ENCODE peak calls at places on chromosome 1, in six cellular contexts. One of them, this sample, is unnamed.

GRCh38 chr1:156150107-156151000 is 3.0 kb upstream of the SEMA4A start:
- DNase-seq in naive thymus-derived CD4-positive, alpha-beta T cell: no peak
- DNase-seq in caudate nucleus: no peak
- DNase-seq in kidney: no peak
- DNase-seq in right cardiac atrium: no peak
- DNase-seq in mesendoderm: no peak
- DNase-seq in this sample: no peak

GRCh38 chr1:218585565-218586184 is 240.5 kb downstream of the TGFB2 start:
- DNase-seq in naive thymus-derived CD4-positive, alpha-beta T cell: no peak
- DNase-seq in caudate nucleus: no peak
- DNase-seq in kidney: peak
- DNase-seq in right cardiac atrium: peak
- DNase-seq in mesendoderm: peak
- DNase-seq in this sample: no peak

GRCh38 chr1:162421258-162422194 is 9.6 kb upstream of the SH2D1B start:
- DNase-seq in naive thymus-derived CD4-positive, alpha-beta T cell: no peak
- DNase-seq in caudate nucleus: no peak
- DNase-seq in kidney: no peak
- DNase-seq in right cardiac atrium: no peak
- DNase-seq in mesendoderm: no peak
- DNase-seq in this sample: no peak

GRCh38 chr1:193629875-193630274 is 443.5 kb upstream of the B3GALT2 start:
- DNase-seq in naive thymus-derived CD4-positive, alpha-beta T cell: no peak
- DNase-seq in caudate nucleus: no peak
- DNase-seq in kidney: no peak
- DNase-seq in right cardiac atrium: no peak
- DNase-seq in mesendoderm: peak
- DNase-seq in this sample: no peak

GRCh38 chr1:20409017-20409416 is 77.0 kb downstream of the CAMK2N1 start:
- DNase-seq in naive thymus-derived CD4-positive, alpha-beta T cell: no peak
- DNase-seq in caudate nucleus: no peak
- DNase-seq in kidney: no peak
- DNase-seq in right cardiac atrium: no peak
- DNase-seq in mesendoderm: no peak
- DNase-seq in this sample: no peak

GRCh38 chr1:45583666-45584350 is at the start of gene NASP:
- DNase-seq in naive thymus-derived CD4-positive, alpha-beta T cell: peak
- DNase-seq in caudate nucleus: peak
- DNase-seq in kidney: peak
- DNase-seq in right cardiac atrium: peak
- DNase-seq in mesendoderm: peak
- DNase-seq in this sample: peak

GRCh38 chr1:151708891-151709290 is 7.7 kb downstream of the CELF3 start:
- DNase-seq in naive thymus-derived CD4-positive, alpha-beta T cell: no peak
- DNase-seq in caudate nucleus: no peak
- DNase-seq in kidney: no peak
- DNase-seq in right cardiac atrium: no peak
- DNase-seq in mesendoderm: no peak
- DNase-seq in this sample: no peak

GRCh38 chr1:182114627-182115023 is 53.1 kb upstream of the ZNF648 start:
- DNase-seq in naive thymus-derived CD4-positive, alpha-beta T cell: no peak
- DNase-seq in caudate nucleus: no peak
- DNase-seq in kidney: no peak
- DNase-seq in right cardiac atrium: no peak
- DNase-seq in mesendoderm: no peak
- DNase-seq in this sample: no peak

GRCh38 chr1:211133393-211133840 is 531 bp downstream of the KCNH1 start:
- DNase-seq in naive thymus-derived CD4-positive, alpha-beta T cell: no peak
- DNase-seq in caudate nucleus: peak
- DNase-seq in kidney: peak
- DNase-seq in right cardiac atrium: peak
- DNase-seq in mesendoderm: peak
- DNase-seq in this sample: no peak

GRCh38 chr1:67700692-67701410 is 15.8 kb downstream of the GADD45A start:
- DNase-seq in naive thymus-derived CD4-positive, alpha-beta T cell: no peak
- DNase-seq in caudate nucleus: no peak
- DNase-seq in kidney: no peak
- DNase-seq in right cardiac atrium: no peak
- DNase-seq in mesendoderm: peak
- DNase-seq in this sample: peak

GRCh38 chr1:92515796-92516201 is 29.1 kb upstream of the GFI1 start:
- DNase-seq in naive thymus-derived CD4-positive, alpha-beta T cell: no peak
- DNase-seq in caudate nucleus: no peak
- DNase-seq in kidney: no peak
- DNase-seq in right cardiac atrium: no peak
- DNase-seq in mesendoderm: no peak
- DNase-seq in this sample: no peak

GRCh38 chr1:168609133-168609715 is 32.8 kb downstream of the XCL1 start:
- DNase-seq in naive thymus-derived CD4-positive, alpha-beta T cell: no peak
- DNase-seq in caudate nucleus: peak
- DNase-seq in kidney: peak
- DNase-seq in right cardiac atrium: peak
- DNase-seq in mesendoderm: peak
- DNase-seq in this sample: no peak

GRCh38 chr1:24805534-24806301 is 60.5 kb downstream of the CLIC4 start:
- DNase-seq in naive thymus-derived CD4-positive, alpha-beta T cell: no peak
- DNase-seq in caudate nucleus: no peak
- DNase-seq in kidney: no peak
- DNase-seq in right cardiac atrium: no peak
- DNase-seq in mesendoderm: no peak
- DNase-seq in this sample: no peak

GRCh38 chr1:8456306-8456912 is 138.5 kb downstream of the SLC45A1 start:
- DNase-seq in naive thymus-derived CD4-positive, alpha-beta T cell: no peak
- DNase-seq in caudate nucleus: no peak
- DNase-seq in kidney: no peak
- DNase-seq in right cardiac atrium: no peak
- DNase-seq in mesendoderm: no peak
- DNase-seq in this sample: no peak

GRCh38 chr1:45353685-45354084 is 13.4 kb upstream of the MUTYH start:
- DNase-seq in naive thymus-derived CD4-positive, alpha-beta T cell: no peak
- DNase-seq in caudate nucleus: no peak
- DNase-seq in kidney: no peak
- DNase-seq in right cardiac atrium: no peak
- DNase-seq in mesendoderm: no peak
- DNase-seq in this sample: no peak

GRCh38 chr1:210347112-210347511 is 18.4 kb downstream of the HHAT start:
- DNase-seq in naive thymus-derived CD4-positive, alpha-beta T cell: no peak
- DNase-seq in caudate nucleus: no peak
- DNase-seq in kidney: no peak
- DNase-seq in right cardiac atrium: no peak
- DNase-seq in mesendoderm: no peak
- DNase-seq in this sample: no peak

GRCh38 chr1:154863702-154864174 is 6.3 kb downstream of the KCNN3 start:
- DNase-seq in naive thymus-derived CD4-positive, alpha-beta T cell: no peak
- DNase-seq in caudate nucleus: no peak
- DNase-seq in kidney: no peak
- DNase-seq in right cardiac atrium: no peak
- DNase-seq in mesendoderm: peak
- DNase-seq in this sample: peak
- H3K27ac ChIP-seq in naive thymus-derived CD4-positive, alpha-beta T cell: no peak
- H3K27ac ChIP-seq in caudate nucleus: no peak
- H3K27ac ChIP-seq in kidney: no peak
- H3K27ac ChIP-seq in right cardiac atrium: no peak
- H3K27ac ChIP-seq in mesendoderm: no peak
- H3K27ac ChIP-seq in this sample: no peak

DNA sequence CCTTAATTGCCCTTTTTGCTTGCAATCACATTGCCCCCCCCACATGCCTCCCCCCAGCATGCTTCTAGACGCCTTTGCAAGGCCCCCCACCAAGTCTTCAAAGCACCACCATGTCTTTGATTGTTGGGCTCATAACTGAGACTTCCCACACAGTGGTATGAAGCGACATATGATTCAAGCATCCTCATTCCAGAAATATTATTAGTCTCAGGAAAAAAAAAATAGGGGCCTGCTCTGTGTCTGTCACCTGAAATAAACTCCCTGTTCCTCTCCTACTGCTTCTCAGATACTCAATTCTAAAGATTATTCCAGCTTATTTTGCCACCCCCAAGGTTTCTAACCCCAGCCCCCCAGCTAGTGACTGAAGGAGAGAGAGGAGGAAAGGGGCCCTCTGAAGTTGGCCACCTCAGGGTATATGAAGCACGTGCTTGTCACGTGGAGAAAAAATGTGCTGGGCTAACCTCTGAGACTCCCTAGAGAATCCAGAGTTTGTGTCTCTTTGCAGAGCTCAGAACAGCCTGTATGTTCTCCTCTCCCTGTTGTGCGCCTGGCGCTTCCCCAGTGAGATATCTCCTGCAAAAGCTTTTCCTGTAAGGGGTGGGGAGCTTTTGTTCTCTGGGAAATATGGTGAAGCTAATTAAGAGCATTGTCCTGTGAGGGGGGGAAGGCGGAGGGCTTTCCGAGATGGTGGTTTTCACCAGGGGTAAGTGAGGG is 35.9 kb upstream of the RASAL2 start:
- DNase-seq in naive thymus-derived CD4-positive, alpha-beta T cell: no peak
- DNase-seq in caudate nucleus: no peak
- DNase-seq in kidney: peak
- DNase-seq in right cardiac atrium: peak
- DNase-seq in mesendoderm: peak
- DNase-seq in this sample: no peak
- H3K27ac ChIP-seq in naive thymus-derived CD4-positive, alpha-beta T cell: no peak
- H3K27ac ChIP-seq in caudate nucleus: peak
- H3K27ac ChIP-seq in kidney: peak
- H3K27ac ChIP-seq in right cardiac atrium: peak
- H3K27ac ChIP-seq in mesendoderm: peak
- H3K27ac ChIP-seq in this sample: no peak

GRCh38 chr1:9690440-9691107 is 39.0 kb downstream of the PIK3CD start:
- DNase-seq in naive thymus-derived CD4-positive, alpha-beta T cell: no peak
- DNase-seq in caudate nucleus: no peak
- DNase-seq in kidney: no peak
- DNase-seq in right cardiac atrium: peak
- DNase-seq in mesendoderm: no peak
- DNase-seq in this sample: no peak
- H3K27ac ChIP-seq in naive thymus-derived CD4-positive, alpha-beta T cell: peak
- H3K27ac ChIP-seq in caudate nucleus: no peak
- H3K27ac ChIP-seq in kidney: no peak
- H3K27ac ChIP-seq in right cardiac atrium: no peak
- H3K27ac ChIP-seq in mesendoderm: no peak
- H3K27ac ChIP-seq in this sample: peak

GRCh38 chr1:206846475-206846874 is 18.9 kb upstream of the IL20 start:
- DNase-seq in naive thymus-derived CD4-positive, alpha-beta T cell: no peak
- DNase-seq in caudate nucleus: no peak
- DNase-seq in kidney: no peak
- DNase-seq in right cardiac atrium: no peak
- DNase-seq in mesendoderm: no peak
- DNase-seq in this sample: no peak

GRCh38 chr1:206851611-206852010 is 13.8 kb upstream of the IL20 start:
- DNase-seq in naive thymus-derived CD4-positive, alpha-beta T cell: no peak
- DNase-seq in caudate nucleus: no peak
- DNase-seq in kidney: no peak
- DNase-seq in right cardiac atrium: no peak
- DNase-seq in mesendoderm: no peak
- DNase-seq in this sample: no peak

GRCh38 chr1:206847337-206847834 is 18.0 kb upstream of the IL20 start:
- DNase-seq in naive thymus-derived CD4-positive, alpha-beta T cell: no peak
- DNase-seq in caudate nucleus: no peak
- DNase-seq in kidney: no peak
- DNase-seq in right cardiac atrium: no peak
- DNase-seq in mesendoderm: peak
- DNase-seq in this sample: no peak

GRCh38 chr1:206850401-206850800 is 15.0 kb upstream of the IL20 start:
- DNase-seq in naive thymus-derived CD4-positive, alpha-beta T cell: no peak
- DNase-seq in caudate nucleus: no peak
- DNase-seq in kidney: no peak
- DNase-seq in right cardiac atrium: no peak
- DNase-seq in mesendoderm: no peak
- DNase-seq in this sample: no peak

GRCh38 chr1:206847946-206848345 is 17.5 kb upstream of the IL20 start:
- DNase-seq in naive thymus-derived CD4-positive, alpha-beta T cell: no peak
- DNase-seq in caudate nucleus: no peak
- DNase-seq in kidney: no peak
- DNase-seq in right cardiac atrium: no peak
- DNase-seq in mesendoderm: no peak
- DNase-seq in this sample: no peak
- H3K27ac ChIP-seq in naive thymus-derived CD4-positive, alpha-beta T cell: no peak
- H3K27ac ChIP-seq in caudate nucleus: no peak
- H3K27ac ChIP-seq in kidney: no peak
- H3K27ac ChIP-seq in right cardiac atrium: no peak
- H3K27ac ChIP-seq in mesendoderm: no peak
- H3K27ac ChIP-seq in this sample: no peak

GRCh38 chr1:116166655-116167054 is 55.5 kb downstream of the MAB21L3 start:
- DNase-seq in naive thymus-derived CD4-positive, alpha-beta T cell: no peak
- DNase-seq in caudate nucleus: no peak
- DNase-seq in kidney: no peak
- DNase-seq in right cardiac atrium: no peak
- DNase-seq in mesendoderm: no peak
- DNase-seq in this sample: no peak
- H3K27ac ChIP-seq in naive thymus-derived CD4-positive, alpha-beta T cell: no peak
- H3K27ac ChIP-seq in caudate nucleus: no peak
- H3K27ac ChIP-seq in kidney: no peak
- H3K27ac ChIP-seq in right cardiac atrium: no peak
- H3K27ac ChIP-seq in mesendoderm: no peak
- H3K27ac ChIP-seq in this sample: no peak

DNA sequence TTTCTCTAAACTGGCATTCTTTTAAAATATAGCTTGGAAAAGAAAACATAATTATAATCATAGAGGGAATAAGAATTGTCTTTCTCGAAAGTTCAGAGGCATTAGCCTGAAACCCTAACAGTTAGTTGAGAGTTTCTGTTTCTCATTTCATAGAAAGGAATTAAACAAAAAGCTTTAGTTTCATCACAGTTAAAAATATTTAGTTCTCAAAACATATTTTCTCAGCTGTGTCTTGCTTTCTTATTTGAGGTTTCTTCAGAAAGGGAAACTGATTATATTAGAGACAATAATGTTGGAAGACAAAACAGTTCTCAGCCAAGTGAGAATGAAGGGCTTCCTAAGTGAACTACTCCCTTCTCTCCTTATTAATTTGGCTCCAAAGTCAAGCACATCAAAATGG is 75.4 kb upstream of the C1orf105 start:
- DNase-seq in naive thymus-derived CD4-positive, alpha-beta T cell: no peak
- DNase-seq in caudate nucleus: no peak
- DNase-seq in kidney: no peak
- DNase-seq in right cardiac atrium: no peak
- DNase-seq in mesendoderm: no peak
- DNase-seq in this sample: no peak
- H3K27ac ChIP-seq in naive thymus-derived CD4-positive, alpha-beta T cell: no peak
- H3K27ac ChIP-seq in caudate nucleus: no peak
- H3K27ac ChIP-seq in kidney: no peak
- H3K27ac ChIP-seq in right cardiac atrium: no peak
- H3K27ac ChIP-seq in mesendoderm: no peak
- H3K27ac ChIP-seq in this sample: no peak

DNA sequence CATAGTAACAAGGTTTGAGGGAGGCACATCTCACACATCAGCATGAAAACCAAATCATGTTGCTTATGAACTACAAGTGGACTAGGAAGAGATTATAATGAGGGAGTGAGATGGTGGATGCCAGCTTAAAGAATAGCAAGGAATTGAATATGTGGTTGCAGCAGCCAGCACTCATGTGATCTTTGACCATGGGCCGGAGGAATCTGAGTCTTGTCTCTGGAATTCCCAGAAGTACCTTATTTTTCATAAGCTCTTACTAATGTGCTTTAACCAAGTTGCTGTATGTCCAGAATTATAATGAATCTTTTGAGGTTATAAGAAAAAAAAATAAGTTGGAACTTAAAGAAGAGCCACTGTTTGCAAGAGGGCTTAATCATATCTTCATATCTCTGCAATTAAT is 97.0 kb downstream of the DISP1 start:
- DNase-seq in naive thymus-derived CD4-positive, alpha-beta T cell: no peak
- DNase-seq in caudate nucleus: no peak
- DNase-seq in kidney: no peak
- DNase-seq in right cardiac atrium: no peak
- DNase-seq in mesendoderm: no peak
- DNase-seq in this sample: no peak
- H3K27ac ChIP-seq in naive thymus-derived CD4-positive, alpha-beta T cell: no peak
- H3K27ac ChIP-seq in caudate nucleus: no peak
- H3K27ac ChIP-seq in kidney: no peak
- H3K27ac ChIP-seq in right cardiac atrium: no peak
- H3K27ac ChIP-seq in mesendoderm: no peak
- H3K27ac ChIP-seq in this sample: no peak

This sample was measured in CD4-positive, CD25-positive, alpha-beta regulatory T cell.